ENCODE peak calls at places on chromosomes 11 and 22, in five cellular contexts. C is trophoblast cell, K is gastrocnemius medialis, W is GM06990, A is GM12865. F is an unnamed sample.

GRCh38 chr11:118834428-118835028 is 43.6 kb upstream of the DDX6 start:
- DNase-seq in C (peak), K (no peak), W (no peak), A (peak), F (no peak)

GRCh38 chr22:43490311-43490710 is 78.5 kb downstream of the MPPED1 start:
- DNase-seq in C (no peak), K (no peak), W (no peak), A (no peak), F (no peak)

GRCh38 chr11:124570160-124570559 is 363 bp downstream of the OR8A1 start:
- DNase-seq in C (no peak), K (no peak), W (no peak), A (no peak), F (no peak)

GRCh38 chr11:76510060-76511047 is 65.5 kb downstream of the EMSY start:
- DNase-seq in C (no peak), K (no peak), W (no peak), A (no peak), F (no peak)

GRCh38 chr11:132913886-132914285 is 618.4 kb downstream of the OPCML start:
- DNase-seq in C (no peak), K (no peak), W (no peak), A (no peak), F (no peak)

GRCh38 chr22:19917389-19918138 is 24.0 kb upstream of the COMT start:
- DNase-seq in C (no peak), K (no peak), W (no peak), A (peak), F (no peak)

GRCh38 chr11:44833869-44834452 is 107.2 kb downstream of the TSPAN18 start:
- DNase-seq in C (no peak), K (no peak), W (no peak), A (no peak), F (no peak)

GRCh38 chr11:19597876-19598275 is 114.8 kb upstream of the NAV2 start:
- DNase-seq in C (peak), K (no peak), W (no peak), A (no peak), F (no peak)

GRCh38 chr11:120180571-120181445 is 30.0 kb upstream of the OAF start:
- DNase-seq in C (no peak), K (no peak), W (no peak), A (no peak), F (no peak)

GRCh38 chr11:2186669-2187266 is 15.2 kb upstream of the TH start:
- DNase-seq in C (peak), K (no peak), W (no peak), A (peak), F (no peak)

GRCh38 chr22:30687358-30687757 is 7.3 kb upstream of the OSBP2 start:
- DNase-seq in C (no peak), K (no peak), W (no peak), A (no peak), F (no peak)

GRCh38 chr11:6319879-6320410 is 356 bp downstream of the CAVIN3 start:
- DNase-seq in C (peak), K (peak), W (peak), A (peak), F (no peak)

GRCh38 chr22:47136050-47136449 is 373.6 kb downstream of the TBC1D22A start:
- DNase-seq in C (no peak), K (no peak), W (no peak), A (no peak), F (no peak)

GRCh38 chr11:134616048-134616447 is 204.0 kb upstream of the B3GAT1 start:
- DNase-seq in C (no peak), K (no peak), W (no peak), A (no peak), F (no peak)

GRCh38 chr22:30574095-30574981 is at the start of gene GAL3ST1:
- DNase-seq in C (no peak), K (no peak), W (no peak), A (no peak), F (no peak)

GRCh38 chr22:50730013-50730891 is 7.8 kb upstream of the ACR start:
- DNase-seq in C (peak), K (peak), W (no peak), A (no peak), F (no peak)

GRCh38 chr22:49664371-49664881 is 163.2 kb downstream of the BRD1 start:
- DNase-seq in C (no peak), K (no peak), W (no peak), A (no peak), F (no peak)

GRCh38 chr11:41451011-41451410 is 8.4 kb downstream of the LRRC4C start:
- DNase-seq in C (no peak), K (no peak), W (no peak), A (no peak), F (no peak)

GRCh38 chr22:45742866-45743450 is 71.3 kb downstream of the ATXN10 start:
- DNase-seq in C (no peak), K (peak), W (no peak), A (no peak), F (no peak)

GRCh38 chr11:10452211-10452767 is 2.8 kb upstream of the AMPD3 start:
- DNase-seq in C (no peak), K (no peak), W (no peak), A (no peak), F (no peak)

GRCh38 chr11:118908931-118909618 is 16.7 kb downstream of the BCL9L start:
- DNase-seq in C (no peak), K (peak), W (no peak), A (no peak), F (no peak)

GRCh38 chr22:29313126-29314071 is 2.1 kb downstream of the RASL10A start:
- DNase-seq in C (peak), K (peak), W (peak), A (no peak), F (no peak)

GRCh38 chr11:27187848-27188621 is 147.4 kb downstream of the BBOX1 start:
- DNase-seq in C (no peak), K (no peak), W (no peak), A (no peak), F (no peak)

GRCh38 chr11:3202305-3202704 is 16.3 kb downstream of the MRGPRG start:
- DNase-seq in C (no peak), K (no peak), W (no peak), A (no peak), F (no peak)

GRCh38 chr11:3204141-3205015 is 14.2 kb downstream of the MRGPRG start:
- DNase-seq in C (no peak), K (no peak), W (no peak), A (no peak), F (no peak)

GRCh38 chr11:3201677-3202181 is 16.9 kb downstream of the MRGPRG start:
- DNase-seq in C (no peak), K (no peak), W (no peak), A (no peak), F (no peak)

GRCh38 chr11:3202759-3203158 is 15.9 kb downstream of the MRGPRG start:
- DNase-seq in C (no peak), K (no peak), W (no peak), A (no peak), F (no peak)

GRCh38 chr11:3203221-3204043 is 15.2 kb downstream of the MRGPRG start:
- DNase-seq in C (no peak), K (no peak), W (no peak), A (no peak), F (no peak)
- H3K4me3 ChIP-seq in C (no peak), K (no peak), W (no peak), A (no peak), F (no peak)

DNA sequence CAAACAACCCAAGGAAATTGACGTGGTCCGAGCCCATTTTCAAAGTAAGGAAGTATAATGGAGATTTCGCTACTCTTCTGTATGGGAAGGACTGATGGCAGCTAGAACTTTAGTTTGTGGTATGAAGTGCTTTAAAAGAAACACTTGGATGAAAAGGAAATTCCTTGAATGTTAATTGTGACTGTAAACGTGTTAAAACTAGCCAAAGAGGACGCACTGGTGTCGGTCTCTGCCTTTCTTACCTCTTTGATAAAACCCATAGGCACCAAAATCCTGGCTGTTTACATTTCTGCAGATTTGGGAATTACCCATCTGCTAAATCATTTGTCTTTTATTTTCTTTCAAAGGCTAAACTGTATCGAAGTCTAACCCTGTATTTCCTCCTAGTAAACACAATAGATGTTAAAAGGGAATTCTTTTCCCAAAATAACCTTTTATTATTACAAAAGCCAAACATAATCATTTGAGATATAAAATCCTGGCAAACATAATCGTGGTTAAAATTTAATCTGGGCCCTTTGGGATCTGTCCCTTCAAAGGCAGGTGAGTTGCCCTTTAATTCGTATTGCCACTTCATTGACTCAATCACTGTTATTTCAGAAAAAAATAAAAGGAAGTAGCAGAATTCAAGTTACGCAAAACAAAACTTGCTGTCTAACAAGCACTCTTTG is 2.4 kb downstream of the RASSF10 start:
- DNase-seq in C (no peak), K (no peak), W (no peak), A (no peak), F (no peak)
- H3K4me3 ChIP-seq in C (no peak), K (peak), W (no peak), A (no peak), F (no peak)

GRCh38 chr11:32829157-32829679 is 509 bp upstream of the PRRG4 start:
- DNase-seq in C (peak), K (no peak), W (no peak), A (peak), F (no peak)

GRCh38 chr11:32831241-32831640 is 1.5 kb downstream of the PRRG4 start:
- DNase-seq in C (no peak), K (no peak), W (no peak), A (no peak), F (no peak)

GRCh38 chr11:32829680-32830412 is at the start of gene PRRG4:
- DNase-seq in C (peak), K (peak), W (peak), A (peak), F (peak)

GRCh38 chr11:32830796-32831195 is 1.1 kb downstream of the PRRG4 start:
- DNase-seq in C (peak), K (no peak), W (no peak), A (no peak), F (no peak)

DNA sequence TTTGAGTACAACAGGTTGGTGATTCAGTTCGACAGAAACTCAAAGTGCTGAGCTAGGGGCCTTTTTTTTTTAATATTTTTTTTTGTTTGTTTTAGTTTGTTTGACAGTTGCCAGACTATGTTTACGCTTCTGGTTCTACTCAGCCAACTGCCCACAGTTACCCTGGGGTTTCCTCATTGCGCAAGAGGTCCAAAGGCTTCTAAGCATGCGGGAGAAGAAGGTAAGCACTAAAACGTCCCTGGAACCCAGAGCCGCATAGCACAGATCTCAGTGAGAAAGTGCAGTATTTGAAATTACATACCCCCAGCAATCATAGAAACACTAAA is 649 bp downstream of the PRRG4 start:
- DNase-seq in C (peak), K (no peak), W (no peak), A (no peak), F (no peak)
- H3K4me3 ChIP-seq in C (peak), K (peak), W (peak), A (peak), F (peak)

GRCh38 chr11:73315288-73316020 is 7.4 kb downstream of the ARHGEF17 start:
- DNase-seq in C (no peak), K (no peak), W (no peak), A (no peak), F (no peak)

GRCh38 chr11:73316422-73316821 is 8.3 kb downstream of the ARHGEF17 start:
- DNase-seq in C (no peak), K (no peak), W (no peak), A (no peak), F (no peak)

GRCh38 chr11:73312806-73313403 is 4.8 kb downstream of the ARHGEF17 start:
- DNase-seq in C (no peak), K (no peak), W (no peak), A (no peak), F (no peak)

GRCh38 chr11:73313652-73314051 is 5.6 kb downstream of the ARHGEF17 start:
- DNase-seq in C (no peak), K (no peak), W (no peak), A (peak), F (no peak)

DNA sequence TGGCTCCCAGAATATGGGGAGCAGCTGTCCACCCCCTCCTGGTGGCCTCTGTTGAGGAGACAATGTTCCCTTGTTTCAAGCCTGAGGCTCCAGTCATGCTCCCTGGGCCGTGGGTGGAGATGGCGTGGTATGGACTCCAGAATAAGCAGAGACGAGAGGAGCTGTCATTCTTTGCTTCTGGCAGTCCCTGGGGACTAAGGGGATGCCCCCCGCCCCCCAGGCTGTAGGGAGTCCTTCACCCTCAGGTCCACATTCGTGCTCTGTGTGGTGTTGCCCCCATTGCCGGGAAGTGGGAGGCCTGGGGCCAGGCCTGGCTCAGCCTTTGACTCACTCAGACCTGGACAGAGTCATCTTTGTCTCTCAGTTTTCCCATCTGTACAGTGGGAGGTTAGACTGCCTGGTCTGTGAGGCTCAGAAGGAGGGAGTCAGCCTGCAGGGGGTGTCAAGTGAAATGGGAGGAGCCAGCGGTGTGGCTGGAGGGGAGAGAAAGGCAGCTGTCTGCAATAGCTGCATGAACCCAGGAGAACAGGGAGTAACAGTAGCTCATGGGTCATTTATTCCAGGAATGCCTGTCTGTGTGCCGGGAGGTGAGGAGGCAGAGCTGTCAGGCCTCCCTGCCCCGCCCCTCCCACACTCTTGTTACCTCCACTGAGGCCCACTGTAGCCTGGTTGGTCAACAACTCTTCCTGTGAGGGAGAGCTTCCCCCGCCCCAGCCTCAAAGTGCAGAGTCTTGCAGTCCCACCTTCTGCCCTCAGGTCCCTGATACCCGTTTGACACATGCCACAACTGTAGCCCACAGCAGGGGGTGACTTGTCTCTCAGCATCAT is 6.3 kb downstream of the ARHGEF17 start:
- DNase-seq in C (peak), K (no peak), W (no peak), A (peak), F (no peak)
- H3K4me3 ChIP-seq in C (no peak), K (peak), W (no peak), A (no peak), F (no peak)

DNA sequence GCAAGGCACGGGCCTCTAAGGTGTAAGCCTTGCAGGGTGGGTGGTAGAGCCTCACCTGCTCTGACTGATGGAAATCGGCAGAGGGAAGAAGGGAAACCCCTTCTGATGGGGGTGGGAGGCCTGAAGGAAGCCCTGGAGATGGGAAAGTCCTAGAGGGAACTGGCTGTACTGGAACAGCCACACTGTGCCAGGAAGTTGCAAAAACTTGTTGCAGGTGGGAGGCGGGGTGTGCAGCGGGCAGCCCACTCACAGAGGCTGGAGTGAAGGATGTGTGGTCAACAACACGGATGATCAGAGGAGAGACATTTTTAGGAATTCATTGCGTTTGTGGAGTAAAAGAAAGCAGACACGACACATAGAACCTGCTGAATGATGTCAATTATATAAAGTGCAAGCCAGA is 91.3 kb downstream of the ZC3H12C start:
- DNase-seq in C (no peak), K (peak), W (no peak), A (no peak), F (no peak)
- H3K4me3 ChIP-seq in C (no peak), K (no peak), W (no peak), A (no peak), F (no peak)

DNA sequence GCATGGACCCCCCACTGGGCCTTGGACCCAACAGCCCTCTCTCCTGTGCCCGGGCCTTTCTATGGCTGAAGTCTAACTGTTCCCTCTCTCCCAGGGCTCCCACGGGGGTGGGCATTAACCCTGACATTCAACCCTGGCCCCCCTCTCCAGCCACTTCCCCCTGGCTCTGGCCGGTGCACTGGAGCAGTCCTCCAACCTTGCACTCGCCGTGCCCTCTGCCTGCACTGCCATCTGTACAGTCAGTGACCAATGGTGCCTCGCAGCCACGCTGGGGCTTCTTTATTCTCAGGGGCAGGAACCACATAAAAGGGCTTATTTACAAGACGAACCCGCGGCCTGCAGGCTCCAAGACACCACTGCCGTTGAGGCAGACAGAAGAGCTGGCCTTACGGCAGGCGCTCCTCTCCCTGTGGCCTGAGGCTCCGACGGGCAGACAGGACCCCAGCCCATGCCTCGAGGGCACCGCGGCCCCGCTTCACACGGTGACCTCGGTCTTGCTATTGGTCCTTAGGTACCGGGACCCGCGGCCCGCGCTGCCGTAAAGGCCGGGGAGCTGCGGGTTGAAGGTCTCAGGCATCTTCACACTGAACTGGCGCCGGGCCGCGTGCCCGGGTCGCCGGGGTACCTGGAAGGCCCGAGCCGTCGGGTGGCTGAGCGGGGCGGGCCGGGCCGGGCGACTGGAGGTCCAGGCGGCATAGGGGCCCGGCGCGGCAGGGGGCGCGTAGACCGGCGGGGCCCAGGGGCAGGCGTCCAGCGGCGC is 5.4 kb downstream of the SHISA8 start:
- DNase-seq in C (peak), K (no peak), W (peak), A (no peak), F (no peak)
- H3K4me3 ChIP-seq in C (no peak), K (no peak), W (no peak), A (no peak), F (no peak)

GRCh38 chr22:37806409-37807338 is 1.1 kb upstream of the GCAT start:
- DNase-seq in C (peak), K (no peak), W (no peak), A (no peak), F (no peak)

GRCh38 chr22:37804502-37804885 is 3.2 kb upstream of the GCAT start:
- DNase-seq in C (no peak), K (no peak), W (no peak), A (no peak), F (no peak)

GRCh38 chr22:37804886-37805857 is 2.6 kb upstream of the GCAT start:
- DNase-seq in C (peak), K (peak), W (peak), A (peak), F (no peak)

GRCh38 chr22:37807410-37808293 is at the start of gene GCAT:
- DNase-seq in C (peak), K (peak), W (peak), A (peak), F (peak)

DNA sequence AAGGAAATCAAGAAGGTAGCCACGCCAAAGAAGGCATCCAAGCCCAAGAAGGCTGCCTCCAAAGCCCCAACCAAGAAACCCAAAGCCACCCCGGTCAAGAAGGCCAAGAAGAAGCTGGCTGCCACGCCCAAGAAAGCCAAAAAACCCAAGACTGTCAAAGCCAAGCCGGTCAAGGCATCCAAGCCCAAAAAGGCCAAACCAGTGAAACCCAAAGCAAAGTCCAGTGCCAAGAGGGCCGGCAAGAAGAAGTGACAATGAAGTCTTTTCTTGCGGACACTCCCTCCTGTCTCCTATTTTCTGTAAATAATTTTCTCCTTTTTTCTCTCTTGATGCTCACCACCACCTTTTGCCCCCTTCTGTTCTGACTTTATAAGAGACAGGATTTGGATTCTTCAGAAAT is 1.9 kb upstream of the GCAT start:
- DNase-seq in C (peak), K (no peak), W (no peak), A (no peak), F (no peak)
- H3K4me3 ChIP-seq in C (peak), K (peak), W (no peak), A (no peak), F (no peak)

GRCh38 chr11:8263769-8264410 is at the start of gene LMO1:
- DNase-seq in C (peak), K (peak), W (peak), A (peak), F (peak)

GRCh38 chr11:8261921-8262551 is 1.6 kb downstream of the LMO1 start:
- DNase-seq in C (peak), K (peak), W (no peak), A (no peak), F (no peak)

GRCh38 chr11:8263109-8263768 is 439 bp downstream of the LMO1 start:
- DNase-seq in C (no peak), K (peak), W (no peak), A (no peak), F (no peak)

GRCh38 chr11:8261316-8261715 is 2.4 kb downstream of the LMO1 start:
- DNase-seq in C (no peak), K (peak), W (no peak), A (no peak), F (no peak)

GRCh38 chr11:8262552-8263108 is 1.0 kb downstream of the LMO1 start:
- DNase-seq in C (peak), K (peak), W (peak), A (peak), F (no peak)
- H3K4me3 ChIP-seq in C (peak), K (peak), W (peak), A (peak), F (no peak)

F was measured in GM12864.